ENCODE peak calls at places on chromosomes 2 and 18, in four cellular contexts. One of them, this sample, is unnamed.

GRCh38 chr2:1484131-1484884 is 71.0 kb downstream of the TPO start:
- DNase-seq in fibroblast of the conjunctiva: no peak
- DNase-seq in activated CD8-positive, alpha-beta memory T cell treated with anti-CD3 and anti-CD28 coated beads for 4 hours: no peak
- DNase-seq in HEK293T: no peak
- DNase-seq in this sample: no peak

GRCh38 chr2:183088061-183088460 is 9.5 kb downstream of the DUSP19 start:
- DNase-seq in HEK293T: no peak
- DNase-seq in fibroblast of the conjunctiva: no peak
- DNase-seq in activated CD8-positive, alpha-beta memory T cell treated with anti-CD3 and anti-CD28 coated beads for 4 hours: no peak
- DNase-seq in this sample: no peak

GRCh38 chr2:191158751-191159150 is 8.0 kb upstream of the STAT4 start:
- DNase-seq in activated CD8-positive, alpha-beta memory T cell treated with anti-CD3 and anti-CD28 coated beads for 4 hours: no peak
- DNase-seq in fibroblast of the conjunctiva: no peak
- DNase-seq in HEK293T: no peak
- DNase-seq in this sample: no peak

GRCh38 chr2:240981273-240981672 is 17.1 kb upstream of the SNED1 start:
- DNase-seq in activated CD8-positive, alpha-beta memory T cell treated with anti-CD3 and anti-CD28 coated beads for 4 hours: no peak
- DNase-seq in fibroblast of the conjunctiva: peak; percentile 56
- DNase-seq in HEK293T: no peak
- DNase-seq in this sample: no peak

GRCh38 chr2:2846379-2847130 is 515.5 kb upstream of the MYT1L start:
- DNase-seq in fibroblast of the conjunctiva: no peak
- DNase-seq in HEK293T: no peak
- DNase-seq in activated CD8-positive, alpha-beta memory T cell treated with anti-CD3 and anti-CD28 coated beads for 4 hours: no peak
- DNase-seq in this sample: no peak

GRCh38 chr18:34696681-34697080 is 13.4 kb upstream of the DTNA start:
- DNase-seq in fibroblast of the conjunctiva: no peak
- DNase-seq in activated CD8-positive, alpha-beta memory T cell treated with anti-CD3 and anti-CD28 coated beads for 4 hours: no peak
- DNase-seq in HEK293T: no peak
- DNase-seq in this sample: no peak

GRCh38 chr18:65587491-65587890 is 163.3 kb upstream of the CDH7 start:
- DNase-seq in HEK293T: no peak
- DNase-seq in activated CD8-positive, alpha-beta memory T cell treated with anti-CD3 and anti-CD28 coated beads for 4 hours: no peak
- DNase-seq in fibroblast of the conjunctiva: no peak
- DNase-seq in this sample: no peak

GRCh38 chr2:88853403-88853790 is 161.9 kb downstream of the RPIA start:
- DNase-seq in HEK293T: no peak
- DNase-seq in activated CD8-positive, alpha-beta memory T cell treated with anti-CD3 and anti-CD28 coated beads for 4 hours: no peak
- DNase-seq in fibroblast of the conjunctiva: no peak
- DNase-seq in this sample: no peak

GRCh38 chr2:201866643-201867310 is 60.4 kb downstream of the CDK15 start:
- DNase-seq in fibroblast of the conjunctiva: no peak
- DNase-seq in activated CD8-positive, alpha-beta memory T cell treated with anti-CD3 and anti-CD28 coated beads for 4 hours: no peak
- DNase-seq in HEK293T: no peak
- DNase-seq in this sample: no peak

GRCh38 chr18:10329116-10329515 is 125.3 kb upstream of the APCDD1 start:
- DNase-seq in fibroblast of the conjunctiva: no peak
- DNase-seq in HEK293T: no peak
- DNase-seq in activated CD8-positive, alpha-beta memory T cell treated with anti-CD3 and anti-CD28 coated beads for 4 hours: no peak
- DNase-seq in this sample: no peak

GRCh38 chr18:7749001-7749391 is 181.9 kb downstream of the PTPRM start:
- DNase-seq in HEK293T: no peak
- DNase-seq in fibroblast of the conjunctiva: no peak
- DNase-seq in activated CD8-positive, alpha-beta memory T cell treated with anti-CD3 and anti-CD28 coated beads for 4 hours: no peak
- DNase-seq in this sample: no peak

GRCh38 chr2:240823449-240824336 is 3.7 kb upstream of the KIF1A start:
- DNase-seq in HEK293T: no peak
- DNase-seq in fibroblast of the conjunctiva: no peak
- DNase-seq in activated CD8-positive, alpha-beta memory T cell treated with anti-CD3 and anti-CD28 coated beads for 4 hours: no peak
- DNase-seq in this sample: no peak

GRCh38 chr2:230913406-230913805 is 11.6 kb downstream of the GPR55 start:
- DNase-seq in fibroblast of the conjunctiva: no peak
- DNase-seq in activated CD8-positive, alpha-beta memory T cell treated with anti-CD3 and anti-CD28 coated beads for 4 hours: no peak
- DNase-seq in HEK293T: peak; percentile 57
- DNase-seq in this sample: peak; percentile 92

GRCh38 chr2:223042704-223043118 is 9.3 kb upstream of the KCNE4 start:
- DNase-seq in activated CD8-positive, alpha-beta memory T cell treated with anti-CD3 and anti-CD28 coated beads for 4 hours: no peak
- DNase-seq in HEK293T: no peak
- DNase-seq in fibroblast of the conjunctiva: no peak
- DNase-seq in this sample: peak; percentile 77

GRCh38 chr2:236354973-236355595 is 90.9 kb upstream of the ASB18 start:
- DNase-seq in activated CD8-positive, alpha-beta memory T cell treated with anti-CD3 and anti-CD28 coated beads for 4 hours: no peak
- DNase-seq in HEK293T: no peak
- DNase-seq in fibroblast of the conjunctiva: no peak
- DNase-seq in this sample: no peak

GRCh38 chr2:220437938-220438337 is 810.5 kb downstream of the SLC4A3 start:
- DNase-seq in activated CD8-positive, alpha-beta memory T cell treated with anti-CD3 and anti-CD28 coated beads for 4 hours: no peak
- DNase-seq in fibroblast of the conjunctiva: no peak
- DNase-seq in HEK293T: no peak
- DNase-seq in this sample: no peak

GRCh38 chr18:45962461-45962860 is 4.7 kb downstream of the EPG5 start:
- DNase-seq in activated CD8-positive, alpha-beta memory T cell treated with anti-CD3 and anti-CD28 coated beads for 4 hours: no peak
- DNase-seq in fibroblast of the conjunctiva: no peak
- DNase-seq in HEK293T: no peak
- DNase-seq in this sample: peak; percentile 4

GRCh38 chr2:160241251-160242137 is 41.4 kb upstream of the ITGB6 start:
- DNase-seq in activated CD8-positive, alpha-beta memory T cell treated with anti-CD3 and anti-CD28 coated beads for 4 hours: no peak
- DNase-seq in fibroblast of the conjunctiva: peak; percentile 52
- DNase-seq in HEK293T: no peak
- DNase-seq in this sample: no peak

GRCh38 chr18:32425466-32425865 is 45.2 kb downstream of the GAREM1 start:
- DNase-seq in activated CD8-positive, alpha-beta memory T cell treated with anti-CD3 and anti-CD28 coated beads for 4 hours: no peak
- DNase-seq in fibroblast of the conjunctiva: peak; percentile 24
- DNase-seq in HEK293T: no peak
- DNase-seq in this sample: no peak

GRCh38 chr2:201831469-201831868 is 25.1 kb downstream of the CDK15 start:
- DNase-seq in HEK293T: no peak
- DNase-seq in activated CD8-positive, alpha-beta memory T cell treated with anti-CD3 and anti-CD28 coated beads for 4 hours: no peak
- DNase-seq in fibroblast of the conjunctiva: no peak
- DNase-seq in this sample: no peak

GRCh38 chr2:12397861-12398260 is 318.9 kb upstream of the TRIB2 start:
- DNase-seq in HEK293T: no peak
- DNase-seq in activated CD8-positive, alpha-beta memory T cell treated with anti-CD3 and anti-CD28 coated beads for 4 hours: no peak
- DNase-seq in fibroblast of the conjunctiva: no peak
- DNase-seq in this sample: peak; percentile 83

GRCh38 chr18:677951-678363 is 20.5 kb downstream of the TYMS start:
- DNase-seq in HEK293T: no peak
- DNase-seq in activated CD8-positive, alpha-beta memory T cell treated with anti-CD3 and anti-CD28 coated beads for 4 hours: no peak
- DNase-seq in fibroblast of the conjunctiva: no peak
- DNase-seq in this sample: no peak

GRCh38 chr18:2963048-2963447 is 49.9 kb downstream of the LPIN2 start:
- DNase-seq in activated CD8-positive, alpha-beta memory T cell treated with anti-CD3 and anti-CD28 coated beads for 4 hours: no peak
- DNase-seq in fibroblast of the conjunctiva: no peak
- DNase-seq in HEK293T: no peak
- DNase-seq in this sample: no peak

GRCh38 chr18:38497281-38497680 is 931.7 kb upstream of the CELF4 start:
- DNase-seq in fibroblast of the conjunctiva: no peak
- DNase-seq in HEK293T: no peak
- DNase-seq in activated CD8-positive, alpha-beta memory T cell treated with anti-CD3 and anti-CD28 coated beads for 4 hours: no peak
- DNase-seq in this sample: no peak

GRCh38 chr2:233461481-233461891 is 105.1 kb downstream of the USP40 start:
- DNase-seq in activated CD8-positive, alpha-beta memory T cell treated with anti-CD3 and anti-CD28 coated beads for 4 hours: no peak
- DNase-seq in fibroblast of the conjunctiva: no peak
- DNase-seq in HEK293T: no peak
- DNase-seq in this sample: no peak

GRCh38 chr2:178282075-178282474 is 87.8 kb downstream of the OSBPL6 start:
- DNase-seq in activated CD8-positive, alpha-beta memory T cell treated with anti-CD3 and anti-CD28 coated beads for 4 hours: no peak
- DNase-seq in fibroblast of the conjunctiva: peak; percentile 38
- DNase-seq in HEK293T: no peak
- DNase-seq in this sample: no peak

GRCh38 chr2:61328707-61329251 is 142.1 kb downstream of the USP34 start:
- DNase-seq in fibroblast of the conjunctiva: no peak
- DNase-seq in HEK293T: peak; percentile 27
- DNase-seq in activated CD8-positive, alpha-beta memory T cell treated with anti-CD3 and anti-CD28 coated beads for 4 hours: no peak
- DNase-seq in this sample: peak; percentile 77

GRCh38 chr2:224284134-224284946 is 117.6 kb downstream of the FAM124B start:
- DNase-seq in activated CD8-positive, alpha-beta memory T cell treated with anti-CD3 and anti-CD28 coated beads for 4 hours: no peak
- DNase-seq in HEK293T: peak; percentile 9
- DNase-seq in fibroblast of the conjunctiva: peak; percentile 9
- DNase-seq in this sample: peak; percentile 47

GRCh38 chr2:108447947-108448677 is 894 bp upstream of the GCC2 start:
- DNase-seq in HEK293T: peak; percentile 35
- DNase-seq in activated CD8-positive, alpha-beta memory T cell treated with anti-CD3 and anti-CD28 coated beads for 4 hours: no peak
- DNase-seq in fibroblast of the conjunctiva: no peak
- DNase-seq in this sample: no peak

GRCh38 chr2:130336877-130337734 is 5.6 kb upstream of the IMP4 start:
- DNase-seq in fibroblast of the conjunctiva: peak; percentile 71
- DNase-seq in HEK293T: peak; percentile 89
- DNase-seq in activated CD8-positive, alpha-beta memory T cell treated with anti-CD3 and anti-CD28 coated beads for 4 hours: no peak
- DNase-seq in this sample: no peak

GRCh38 chr2:134660619-134661403 is 58.0 kb downstream of the TMEM163 start:
- DNase-seq in HEK293T: no peak
- DNase-seq in fibroblast of the conjunctiva: no peak
- DNase-seq in activated CD8-positive, alpha-beta memory T cell treated with anti-CD3 and anti-CD28 coated beads for 4 hours: no peak
- DNase-seq in this sample: no peak

GRCh38 chr2:60621688-60622429 is 68.4 kb upstream of the BCL11A start:
- DNase-seq in HEK293T: no peak
- DNase-seq in fibroblast of the conjunctiva: no peak
- DNase-seq in activated CD8-positive, alpha-beta memory T cell treated with anti-CD3 and anti-CD28 coated beads for 4 hours: no peak
- DNase-seq in this sample: no peak

GRCh38 chr2:52414596-52414995 is 1353.0 kb upstream of the CHAC2 start:
- DNase-seq in HEK293T: no peak
- DNase-seq in activated CD8-positive, alpha-beta memory T cell treated with anti-CD3 and anti-CD28 coated beads for 4 hours: no peak
- DNase-seq in fibroblast of the conjunctiva: no peak
- DNase-seq in this sample: no peak

GRCh38 chr18:77478619-77479018 is 229.0 kb downstream of the GALR1 start:
- DNase-seq in fibroblast of the conjunctiva: peak; percentile 8
- DNase-seq in HEK293T: no peak
- DNase-seq in activated CD8-positive, alpha-beta memory T cell treated with anti-CD3 and anti-CD28 coated beads for 4 hours: no peak
- DNase-seq in this sample: peak; percentile 76

GRCh38 chr2:189163889-189164288 is 15.7 kb downstream of the COL5A2 start:
- DNase-seq in fibroblast of the conjunctiva: no peak
- DNase-seq in HEK293T: no peak
- DNase-seq in activated CD8-positive, alpha-beta memory T cell treated with anti-CD3 and anti-CD28 coated beads for 4 hours: no peak
- DNase-seq in this sample: no peak

GRCh38 chr2:78439122-78439521 is 586.4 kb upstream of the REG3G start:
- DNase-seq in HEK293T: no peak
- DNase-seq in activated CD8-positive, alpha-beta memory T cell treated with anti-CD3 and anti-CD28 coated beads for 4 hours: no peak
- DNase-seq in fibroblast of the conjunctiva: no peak
- DNase-seq in this sample: no peak